ENCODE peak calls at places on chromosomes 5 and 9, in four cellular contexts. R is IMR-90; Z is stimulated activated CD8-positive, alpha-beta memory T cell treated with anti-CD3 and anti-CD28 coated beads, Interleukin-7, amount 100 ng/mL, for 4 hours; C is T-helper 9 cell. J is an unnamed sample.

GRCh38 chr9:34590376-34591090 is 1.0 kb upstream of the CNTFR start:
- DNase-seq in R (no peak), Z (no peak), C (no peak), J (no peak)

GRCh38 chr5:146173597-146173996 is 8.9 kb downstream of the LARS1 start:
- DNase-seq in R (no peak), Z (no peak), C (no peak), J (no peak)

GRCh38 chr5:147481376-147481775 is 28.5 kb downstream of the DPYSL3 start:
- DNase-seq in R (peak; percentile 88), Z (no peak), C (no peak), J (peak; percentile 47)

GRCh38 chr5:68962632-68963484 is 131.0 kb upstream of the SLC30A5 start:
- DNase-seq in R (peak; percentile 52), Z (no peak), C (no peak), J (peak; percentile 60)

GRCh38 chr5:38148021-38148625 is 110.2 kb upstream of the EGFLAM start:
- DNase-seq in R (no peak), Z (no peak), C (no peak), J (no peak)

GRCh38 chr9:14399736-14400657 is 86.1 kb upstream of the NFIB start:
- DNase-seq in R (no peak), Z (no peak), C (no peak), J (no peak)

GRCh38 chr9:101791938-101792337 is 53.5 kb upstream of the GRIN3A start:
- DNase-seq in R (no peak), Z (no peak), C (no peak), J (peak; percentile 47)

GRCh38 chr5:95331358-95331757 is 46.5 kb upstream of the MCTP1 start:
- DNase-seq in R (no peak), Z (no peak), C (no peak), J (no peak)

GRCh38 chr9:95425910-95426551 is 90.7 kb downstream of the PTCH1 start:
- DNase-seq in R (peak; percentile 74), Z (no peak), C (no peak), J (no peak)

GRCh38 chr9:71752928-71753327 is 15.4 kb downstream of the CEMIP2 start:
- DNase-seq in R (no peak), Z (no peak), C (no peak), J (no peak)

GRCh38 chr5:10556331-10556807 is 7.5 kb upstream of the ANKRD33B start:
- DNase-seq in R (peak; percentile 78), Z (no peak), C (no peak), J (peak; percentile 69)

GRCh38 chr9:38374847-38375571 is 17.5 kb upstream of the ALDH1B1 start:
- DNase-seq in R (no peak), Z (no peak), C (no peak), J (no peak)

GRCh38 chr5:179315356-179315890 is 29.8 kb downstream of the ADAMTS2 start:
- DNase-seq in R (no peak), Z (no peak), C (no peak), J (no peak)

GRCh38 chr9:86521322-86521721 is 167.1 kb upstream of the TUT7 start:
- DNase-seq in R (no peak), Z (no peak), C (no peak), J (no peak)

GRCh38 chr9:9893837-9894236 is 719.0 kb downstream of the PTPRD start:
- DNase-seq in R (no peak), Z (no peak), C (no peak), J (peak; percentile 14)

GRCh38 chr5:173204185-173204979 is 30.6 kb downstream of the NKX2-5 start:
- DNase-seq in R (peak; percentile 33), Z (no peak), C (no peak), J (peak; percentile 37)

GRCh38 chr9:31674264-31674663 is 710.2 kb upstream of the ACO1 start:
- DNase-seq in R (no peak), Z (no peak), C (no peak), J (no peak)

GRCh38 chr9:127083598-127083997 is 38.8 kb downstream of the ANGPTL2 start:
- DNase-seq in R (peak; percentile 13), Z (no peak), C (no peak), J (no peak)

GRCh38 chr9:13485068-13485596 is 205.6 kb upstream of the MPDZ start:
- DNase-seq in R (peak; percentile 31), Z (no peak), C (no peak), J (peak; percentile 61)

GRCh38 chr9:86721843-86722705 is 225.2 kb downstream of the GAS1 start:
- DNase-seq in R (peak; percentile 93), Z (no peak), C (no peak), J (peak; percentile 60)

GRCh38 chr9:137198748-137199276 is 1.7 kb downstream of the TPRN start:
- DNase-seq in R (no peak), Z (no peak), C (no peak), J (no peak)

GRCh38 chr9:70412678-70413426 is 1.6 kb downstream of the KLF9 start:
- DNase-seq in R (peak; percentile 79), Z (no peak), C (peak; percentile 45), J (peak; percentile 73)

GRCh38 chr5:140342287-140342686 is 4.1 kb downstream of the HBEGF start:
- DNase-seq in R (no peak), Z (no peak), C (no peak), J (no peak)

GRCh38 chr9:133067813-133068212 is 6.0 kb downstream of the CEL start:
- DNase-seq in R (no peak), Z (no peak), C (no peak), J (no peak)

GRCh38 chr5:167688731-167689130 is 602.7 kb upstream of the WWC1 start:
- DNase-seq in R (peak; percentile 14), Z (no peak), C (no peak), J (no peak)

GRCh38 chr9:110842976-110843375 is 174.4 kb downstream of the MUSK start:
- DNase-seq in R (peak; percentile 46), Z (no peak), C (no peak), J (no peak)

GRCh38 chr5:68365894-68366293 is 150.3 kb downstream of the PIK3R1 start:
- DNase-seq in R (no peak), Z (no peak), C (no peak), J (no peak)

GRCh38 chr5:121758640-121759039 is 93.0 kb upstream of the FTMT start:
- DNase-seq in R (no peak), Z (no peak), C (no peak), J (no peak)

GRCh38 chr9:80968611-80969010 is 720.7 kb downstream of the TLE1 start:
- DNase-seq in R (peak; percentile 87), Z (no peak), C (no peak), J (peak; percentile 91)

GRCh38 chr5:141475625-141476131 is at the start of gene PCDHGC3:
- DNase-seq in R (peak; percentile 95), Z (no peak), C (no peak), J (peak; percentile 95)

GRCh38 chr9:93218161-93218560 is 34.2 kb downstream of the WNK2 start:
- DNase-seq in R (no peak), Z (no peak), C (no peak), J (no peak)

GRCh38 chr5:26323794-26324193 is 714.6 kb downstream of the CDH9 start:
- DNase-seq in R (no peak), Z (no peak), C (no peak), J (no peak)

GRCh38 chr5:139660105-139660915 is 12.2 kb downstream of the CXXC5 start:
- DNase-seq in R (no peak), Z (no peak), C (no peak), J (no peak)

GRCh38 chr9:7980691-7981289 is 181.2 kb upstream of the DMAC1 start:
- DNase-seq in R (no peak), Z (no peak), C (no peak), J (no peak)

GRCh38 chr5:72392326-72392733 is 72.2 kb downstream of the PTCD2 start:
- DNase-seq in R (peak; percentile 46), Z (no peak), C (no peak), J (no peak)

GRCh38 chr9:96048954-96049831 is 173.7 kb downstream of the ERCC6L2 start:
- DNase-seq in R (no peak), Z (no peak), C (no peak), J (no peak)